ENCODE peak calls at places on chromosomes 4 and X, in six cellular contexts. B is A549, R is H1, N is endothelial cell of umbilical vein, P is HepG2, V is K562. K is an unnamed sample.

GRCh38 chr4:105765690-105766407 is 57.3 kb downstream of the GSTCD start:
- DNase-seq in V (peak), N (peak), B (peak), R (no peak), P (peak), K (no peak)

GRCh38 chrX:108165349-108166111 is 74.0 kb downstream of the ATG4A start:
- DNase-seq in P (peak), R (peak), V (peak), B (peak), N (peak), K (peak)

GRCh38 chr4:4480685-4481393 is 61.0 kb downstream of the STX18 start:
- DNase-seq in R (no peak), V (no peak), B (no peak), N (peak), P (no peak), K (no peak)

GRCh38 chr4:108149588-108150380 is 18.9 kb downstream of the LEF1 start:
- DNase-seq in P (no peak), R (no peak), N (no peak), B (no peak), V (no peak), K (no peak)

GRCh38 chrX:71619193-71619592 is 882 bp upstream of the CXCR3 start:
- DNase-seq in P (no peak), R (no peak), N (no peak), B (no peak), V (no peak), K (no peak)

GRCh38 chr4:89136525-89136924 is 25.2 kb downstream of the TIGD2 start:
- DNase-seq in B (no peak), V (no peak), R (no peak), N (peak), P (no peak), K (no peak)

GRCh38 chrX:106999002-106999975 is 723 bp downstream of the MORC4 start:
- DNase-seq in P (peak), R (peak), N (peak), V (peak), B (peak), K (peak)

GRCh38 chr4:26647523-26648224 is 63.8 kb downstream of the TBC1D19 start:
- DNase-seq in V (no peak), N (no peak), R (no peak), P (no peak), B (no peak), K (no peak)

GRCh38 chr4:47551682-47552081 is 66.6 kb downstream of the ATP10D start:
- DNase-seq in B (no peak), N (no peak), R (no peak), P (no peak), V (no peak), K (no peak)

GRCh38 chrX:22196151-22196550 is 76.6 kb upstream of the CBLL2 start:
- DNase-seq in N (no peak), B (no peak), P (no peak), R (no peak), V (no peak), K (no peak)

GRCh38 chr4:53601251-53601764 is 10.0 kb upstream of the LNX1 start:
- DNase-seq in P (peak), V (peak), N (peak), R (peak), B (no peak), K (peak)

GRCh38 chr4:146299605-146300004 is 85.3 kb downstream of the REELD1 start:
- DNase-seq in P (no peak), B (no peak), R (no peak), N (no peak), V (no peak), K (no peak)

GRCh38 chr4:189083769-189084168 is 856.9 kb upstream of the FRG1 start:
- DNase-seq in N (no peak), B (no peak), P (no peak), V (no peak), R (no peak), K (no peak)

GRCh38 chrX:154117566-154117965 is 20.0 kb upstream of the MECP2 start:
- DNase-seq in N (no peak), P (no peak), R (no peak), B (no peak), V (no peak), K (no peak)

GRCh38 chrX:136065044-136065671 is 79.9 kb downstream of the SLC9A6 start:
- DNase-seq in V (no peak), B (no peak), N (peak), R (no peak), P (peak), K (no peak)

GRCh38 chr4:143653031-143653430 is 47.4 kb downstream of the FREM3 start:
- DNase-seq in P (no peak), N (peak), V (no peak), B (no peak), R (no peak), K (no peak)
- TF ChIP-seq JUN in P (no peak), N (no peak), V (no peak), B (no peak), R (no peak), K (no peak)

GRCh38 chrX:40644175-40644574 is 3.2 kb downstream of the CXorf38 start:
- DNase-seq in R (no peak), P (no peak), N (peak), B (no peak), V (peak), K (no peak)
- TF ChIP-seq JUN in R (no peak), P (no peak), N (no peak), B (no peak), V (no peak), K (no peak)

GRCh38 chrX:43166874-43167273 is 388.9 kb upstream of the PPP1R2C start:
- DNase-seq in N (no peak), V (no peak), R (no peak), P (peak), B (no peak), K (no peak)

GRCh38 chrX:43165343-43165920 is 387.5 kb upstream of the PPP1R2C start:
- DNase-seq in N (no peak), B (no peak), V (no peak), R (no peak), P (no peak), K (no peak)
- TF ChIP-seq JUN in N (no peak), B (no peak), V (no peak), R (no peak), P (no peak), K (no peak)

GRCh38 chrX:9657590-9658256 is 107.9 kb downstream of the GPR143 start:
- DNase-seq in B (no peak), N (no peak), R (no peak), P (no peak), V (no peak), K (no peak)

GRCh38 chrX:9665113-9665512 is 100.5 kb downstream of the GPR143 start:
- DNase-seq in V (no peak), R (no peak), B (no peak), N (peak), P (no peak), K (no peak)

GRCh38 chrX:9663216-9663615 is 102.4 kb downstream of the GPR143 start:
- DNase-seq in B (no peak), N (no peak), P (no peak), R (no peak), V (no peak), K (no peak)

GRCh38 chrX:9659571-9660195 is 106.0 kb downstream of the GPR143 start:
- DNase-seq in N (no peak), V (no peak), R (no peak), B (no peak), P (no peak), K (no peak)

DNA sequence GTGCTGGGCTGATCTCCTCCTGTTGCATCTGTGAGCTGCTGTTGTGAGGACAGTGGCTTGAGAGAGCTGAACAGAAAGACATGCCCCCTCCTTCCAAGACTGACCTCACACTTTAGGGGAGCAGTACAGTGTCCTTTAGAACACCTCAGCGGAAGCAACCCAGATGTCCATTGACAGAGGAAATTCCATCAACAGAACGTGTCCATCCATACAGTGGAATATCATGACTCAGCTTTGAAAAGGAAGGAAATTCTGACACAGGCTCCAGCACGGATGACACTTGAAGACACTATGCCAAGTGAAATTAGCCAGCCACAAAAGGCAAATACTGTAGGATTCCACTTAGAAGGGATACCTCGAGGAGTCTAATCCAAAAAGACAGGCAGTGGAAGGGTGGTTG is 103.5 kb downstream of the GPR143 start:
- DNase-seq in R (no peak), P (no peak), V (no peak), B (no peak), N (peak), K (no peak)
- TF ChIP-seq JUN in R (no peak), P (no peak), V (no peak), B (no peak), N (peak), K (no peak)

K was measured in WTC11.